ENCODE peak calls at places on chromosome 4, in four cellular contexts. P is GM12865, D is adrenal gland, Z is esophagus muscularis mucosa. X is an unnamed sample.

GRCh38 chr4:34619531-34620109 is 1624.7 kb downstream of the ARAP2 start:
- DNase-seq in Z (no peak), D (no peak), P (no peak), X (no peak)

GRCh38 chr4:110184124-110184790 is 14.2 kb downstream of the ELOVL6 start:
- DNase-seq in P (peak; percentile 24), D (no peak), Z (no peak), X (no peak)

GRCh38 chr4:139453041-139453370 is 915 bp upstream of the RAB33B start:
- DNase-seq in Z (no peak), P (peak; percentile 89), D (no peak), X (no peak)

GRCh38 chr4:80362578-80363181 is 27.1 kb downstream of the CFAP299 start:
- DNase-seq in D (peak; percentile 5), P (peak; percentile 44), Z (no peak), X (peak; percentile 75)

GRCh38 chr4:141388483-141388882 is 167.8 kb downstream of the ZNF330 start:
- DNase-seq in P (no peak), D (no peak), Z (no peak), X (no peak)

GRCh38 chr4:8391071-8391470 is 49.5 kb downstream of the ACOX3 start:
- DNase-seq in Z (no peak), D (no peak), P (no peak), X (no peak)

GRCh38 chr4:87704000-87704399 is 53.9 kb downstream of the DMP1 start:
- DNase-seq in Z (peak; percentile 37), D (no peak), P (no peak), X (no peak)

GRCh38 chr4:7422098-7422897 is 12.4 kb downstream of the PSAPL1 start:
- DNase-seq in P (no peak), Z (no peak), D (no peak), X (no peak)

GRCh38 chr4:73864365-73864764 is 4.8 kb upstream of the CXCL1 start:
- DNase-seq in Z (no peak), D (peak; percentile 22), P (peak; percentile 18), X (no peak)

GRCh38 chr4:41532880-41533279 is 5.1 kb upstream of the LIMCH1 start:
- DNase-seq in P (no peak), D (no peak), Z (no peak), X (no peak)

GRCh38 chr4:86367577-86367976 is 7.7 kb upstream of the MAPK10 start:
- DNase-seq in P (no peak), Z (no peak), D (no peak), X (no peak)

GRCh38 chr4:153577053-153577452 is 107.0 kb upstream of the TLR2 start:
- DNase-seq in D (no peak), P (no peak), Z (no peak), X (no peak)

GRCh38 chr4:153438916-153439756 is 27.0 kb upstream of the TMEM131L start:
- DNase-seq in P (peak; percentile 76), Z (no peak), D (no peak), X (no peak)

DNA sequence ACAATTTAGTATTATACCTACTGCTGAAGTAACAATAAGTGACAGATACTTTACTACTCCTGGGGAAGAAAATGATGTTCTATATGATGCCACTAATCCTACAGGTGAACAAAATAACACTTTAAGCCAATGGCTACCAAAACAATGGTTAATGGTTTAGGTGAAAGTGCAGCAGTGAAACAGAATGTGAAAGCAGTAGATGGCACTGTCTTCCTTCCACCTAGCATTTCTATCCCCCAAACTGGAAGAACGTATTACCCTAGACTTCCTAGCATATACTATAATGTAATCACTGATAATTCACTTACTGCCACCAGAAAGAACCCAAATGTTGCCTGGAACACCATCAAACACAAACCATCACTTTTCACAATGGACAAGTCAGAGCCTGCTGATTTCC is 18.9 kb upstream of the CABS1 start:
- DNase-seq in D (no peak), Z (no peak), P (peak; percentile 18), X (no peak)
- TF ChIP-seq CTCF in D (no peak), Z (no peak), P (peak; percentile 40), X (no peak)

GRCh38 chr4:171983935-171984805 is 171.0 kb downstream of the GALNTL6 start:
- DNase-seq in Z (no peak), D (no peak), P (no peak), X (no peak)

GRCh38 chr4:171985129-171985528 is 171.9 kb downstream of the GALNTL6 start:
- DNase-seq in D (no peak), Z (no peak), P (peak; percentile 3), X (no peak)

GRCh38 chr4:171981185-171981584 is 168.0 kb downstream of the GALNTL6 start:
- DNase-seq in P (no peak), D (no peak), Z (no peak), X (no peak)

DNA sequence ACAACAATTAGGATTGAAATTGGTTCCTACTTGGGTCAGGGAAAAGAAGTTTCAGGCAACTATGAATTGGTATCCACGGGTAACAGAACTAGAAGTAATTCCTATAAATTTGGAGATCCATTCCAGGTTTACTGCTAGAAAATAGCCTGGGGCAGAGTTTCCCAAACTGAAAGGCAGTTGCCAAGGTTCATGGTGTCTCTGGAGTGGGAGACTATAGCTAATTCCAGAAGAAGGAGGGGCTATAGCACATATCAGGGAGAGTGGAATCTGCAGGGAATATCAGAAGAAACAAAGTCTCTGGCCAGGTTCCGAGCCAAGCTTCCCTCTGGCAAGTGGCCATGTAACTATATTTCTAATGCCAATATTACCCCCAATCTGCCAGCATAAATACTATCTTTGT is 166.3 kb downstream of the GALNTL6 start:
- DNase-seq in D (no peak), Z (no peak), P (no peak), X (no peak)
- TF ChIP-seq CTCF in D (no peak), Z (no peak), P (no peak), X (no peak)

GRCh38 chr4:30525662-30526061 is 194.5 kb upstream of the PCDH7 start:
- DNase-seq in Z (no peak), P (no peak), D (no peak), X (no peak)
- TF ChIP-seq CTCF in Z (no peak), P (no peak), D (no peak), X (no peak)

GRCh38 chr4:2962614-2963184 is 507 bp downstream of the NOP14 start:
- DNase-seq in D (peak; percentile 71), Z (no peak), P (peak; percentile 76), X (peak; percentile 61)

GRCh38 chr4:2965262-2965661 is 1.9 kb downstream of the GRK4 start:
- DNase-seq in P (no peak), Z (no peak), D (no peak), X (no peak)

GRCh38 chr4:2962099-2962455 is 1.1 kb downstream of the NOP14 start:
- DNase-seq in D (no peak), Z (no peak), P (peak; percentile 67), X (no peak)

GRCh38 chr4:2964077-2964471 is 703 bp downstream of the GRK4 start:
- DNase-seq in Z (no peak), D (peak; percentile 46), P (peak; percentile 26), X (no peak)

DNA sequence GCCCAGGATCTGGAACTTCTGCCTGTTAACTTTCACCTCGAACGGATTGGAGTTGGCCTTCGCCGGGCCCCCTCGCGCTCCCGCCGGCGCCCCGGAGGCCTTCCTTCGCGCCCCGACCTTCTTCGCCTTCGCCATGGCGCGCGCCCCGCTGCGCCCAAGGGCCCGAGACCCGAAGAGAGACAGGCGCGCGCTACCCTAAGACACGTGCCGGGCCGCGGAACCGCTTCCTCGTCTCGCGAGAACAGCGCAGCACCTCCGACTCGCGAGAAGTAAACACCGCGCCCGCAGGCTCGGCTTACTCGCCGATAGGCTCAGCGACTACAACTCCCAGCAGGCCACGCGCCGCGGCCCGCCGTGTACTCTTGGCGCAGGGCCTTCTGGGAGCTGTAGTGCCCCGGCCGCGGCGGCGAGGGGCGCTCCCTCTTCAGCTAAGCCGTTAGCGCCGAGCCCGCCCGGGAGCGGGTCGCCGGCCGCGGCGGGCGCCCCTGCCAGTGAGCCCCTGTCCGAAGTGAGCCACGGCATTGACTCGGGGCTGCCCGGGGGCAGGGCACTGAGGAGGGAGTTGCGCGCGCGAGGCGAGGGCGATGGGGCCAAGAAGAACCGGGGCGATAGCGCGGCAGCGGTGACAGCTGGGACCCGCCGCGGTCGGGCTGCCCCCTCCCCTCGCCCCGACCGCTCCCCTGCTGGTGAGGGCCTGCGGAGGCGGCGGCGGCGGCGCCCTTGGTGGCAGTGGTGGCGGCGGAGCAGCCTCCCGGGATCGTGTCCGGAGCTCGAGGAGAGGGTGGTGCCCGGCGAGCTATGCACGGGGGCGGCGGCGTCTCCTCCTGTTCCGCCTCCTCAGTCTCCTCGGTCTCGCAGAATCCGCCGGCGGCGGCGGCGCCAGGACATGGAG is at the start of the genes GRK4 and NOP14:
- DNase-seq in Z (peak; percentile 98), P (peak; percentile 99), D (peak; percentile 98), X (peak; percentile 98)
- TF ChIP-seq CTCF in Z (peak; percentile 57), P (peak; percentile 9), D (no peak), X (peak; percentile 25)

GRCh38 chr4:6180841-6181631 is 19.3 kb downstream of the JAKMIP1 start:
- DNase-seq in D (no peak), Z (no peak), P (peak; percentile 98), X (no peak)
- TF ChIP-seq CTCF in D (no peak), Z (no peak), P (no peak), X (no peak)

GRCh38 chr4:176277162-176277904 is 8.3 kb upstream of the ASB5 start:
- DNase-seq in P (peak; percentile 57), Z (peak; percentile 89), D (peak; percentile 67), X (peak; percentile 69)
- TF ChIP-seq CTCF in P (peak; percentile 32), Z (peak; percentile 60), D (peak; percentile 17), X (peak; percentile 15)

GRCh38 chr4:16092682-16093319 is 9.0 kb upstream of the PROM1 start:
- DNase-seq in D (no peak), Z (peak; percentile 74), P (no peak), X (no peak)
- TF ChIP-seq CTCF in D (no peak), Z (no peak), P (no peak), X (no peak)

GRCh38 chr4:94801016-94801415 is 43.3 kb downstream of the BMPR1B start:
- DNase-seq in Z (no peak), P (no peak), D (no peak), X (no peak)

GRCh38 chr4:94806376-94806775 is 48.6 kb downstream of the BMPR1B start:
- DNase-seq in Z (no peak), P (no peak), D (no peak), X (no peak)

GRCh38 chr4:94803181-94803580 is 45.4 kb downstream of the BMPR1B start:
- DNase-seq in P (no peak), Z (no peak), D (no peak), X (no peak)

GRCh38 chr4:94802091-94802490 is 44.3 kb downstream of the BMPR1B start:
- DNase-seq in P (no peak), Z (no peak), D (no peak), X (no peak)

GRCh38 chr4:94804613-94805012 is 46.9 kb downstream of the BMPR1B start:
- DNase-seq in P (no peak), D (no peak), Z (no peak), X (no peak)
- TF ChIP-seq CTCF in P (no peak), D (no peak), Z (no peak), X (no peak)

GRCh38 chr4:131534944-131535640 is 1614.0 kb upstream of the PCDH10 start:
- DNase-seq in D (no peak), P (no peak), Z (peak; percentile 91), X (no peak)

GRCh38 chr4:131540256-131540655 is 1608.8 kb upstream of the PCDH10 start:
- DNase-seq in P (no peak), Z (no peak), D (no peak), X (no peak)
- TF ChIP-seq CTCF in P (no peak), Z (no peak), D (no peak), X (no peak)